ENCODE peak calls at places on chromosome 1, in eight cellular contexts. One of them, this sample, is unnamed. For H3K9me3, the result is how much of the 10 kb centered on the place peaks cover.

GRCh38 chr1:28056129-28056925 is 32.1 kb downstream of the EYA3 start:
- DNase-seq in heart left ventricle: no peak
- DNase-seq in tibial artery: no peak
- DNase-seq in H1: no peak
- DNase-seq in left ventricle myocardium inferior: no peak
- DNase-seq in HCT116: no peak
- DNase-seq in IMR-90: no peak
- DNase-seq in neural progenitor cell: no peak
- DNase-seq in this sample: no peak

GRCh38 chr1:92995420-92996130 is 34.3 kb upstream of the DIPK1A start:
- DNase-seq in heart left ventricle: no peak
- DNase-seq in tibial artery: no peak
- DNase-seq in H1: no peak
- DNase-seq in left ventricle myocardium inferior: no peak
- DNase-seq in HCT116: no peak
- DNase-seq in IMR-90: no peak
- DNase-seq in neural progenitor cell: no peak
- DNase-seq in this sample: no peak

GRCh38 chr1:246631426-246631825 is 65.2 kb downstream of the CNST start:
- DNase-seq in heart left ventricle: no peak
- DNase-seq in tibial artery: no peak
- DNase-seq in H1: no peak
- DNase-seq in left ventricle myocardium inferior: no peak
- DNase-seq in HCT116: no peak
- DNase-seq in IMR-90: peak
- DNase-seq in neural progenitor cell: no peak
- DNase-seq in this sample: no peak

GRCh38 chr1:52414942-52415341 is 10.5 kb downstream of the PRPF38A start:
- DNase-seq in heart left ventricle: no peak
- DNase-seq in tibial artery: no peak
- DNase-seq in H1: no peak
- DNase-seq in left ventricle myocardium inferior: no peak
- DNase-seq in HCT116: no peak
- DNase-seq in IMR-90: no peak
- DNase-seq in neural progenitor cell: no peak
- DNase-seq in this sample: no peak

GRCh38 chr1:192513196-192513595 is 62.4 kb upstream of the RGS1 start:
- DNase-seq in heart left ventricle: no peak
- DNase-seq in tibial artery: no peak
- DNase-seq in H1: no peak
- DNase-seq in left ventricle myocardium inferior: no peak
- DNase-seq in HCT116: no peak
- DNase-seq in IMR-90: no peak
- DNase-seq in neural progenitor cell: no peak
- DNase-seq in this sample: no peak

GRCh38 chr1:178344513-178345077 is 152.2 kb downstream of the CLEC20A start:
- DNase-seq in heart left ventricle: no peak
- DNase-seq in tibial artery: no peak
- DNase-seq in H1: no peak
- DNase-seq in left ventricle myocardium inferior: no peak
- DNase-seq in HCT116: peak
- DNase-seq in IMR-90: peak
- DNase-seq in neural progenitor cell: peak
- DNase-seq in this sample: peak

GRCh38 chr1:17293681-17294415 is 14.1 kb upstream of the PADI4 start:
- DNase-seq in heart left ventricle: no peak
- DNase-seq in tibial artery: no peak
- DNase-seq in H1: no peak
- DNase-seq in left ventricle myocardium inferior: no peak
- DNase-seq in HCT116: no peak
- DNase-seq in IMR-90: no peak
- DNase-seq in neural progenitor cell: no peak
- DNase-seq in this sample: no peak

GRCh38 chr1:18874036-18874435 is 14.6 kb upstream of the TAS1R2 start:
- DNase-seq in heart left ventricle: no peak
- DNase-seq in tibial artery: no peak
- DNase-seq in H1: no peak
- DNase-seq in left ventricle myocardium inferior: no peak
- DNase-seq in HCT116: no peak
- DNase-seq in IMR-90: no peak
- DNase-seq in neural progenitor cell: no peak
- DNase-seq in this sample: no peak

GRCh38 chr1:76090284-76091180 is 16.0 kb downstream of the ST6GALNAC3 start:
- DNase-seq in heart left ventricle: no peak
- DNase-seq in tibial artery: no peak
- DNase-seq in H1: no peak
- DNase-seq in left ventricle myocardium inferior: no peak
- DNase-seq in HCT116: no peak
- DNase-seq in IMR-90: no peak
- DNase-seq in neural progenitor cell: no peak
- DNase-seq in this sample: no peak

GRCh38 chr1:9121891-9122409 is 7.0 kb downstream of the GPR157 start:
- DNase-seq in heart left ventricle: no peak
- DNase-seq in tibial artery: no peak
- DNase-seq in H1: no peak
- DNase-seq in left ventricle myocardium inferior: no peak
- DNase-seq in HCT116: no peak
- DNase-seq in IMR-90: no peak
- DNase-seq in neural progenitor cell: no peak
- DNase-seq in this sample: no peak

GRCh38 chr1:169235568-169235967 is 129.1 kb downstream of the ATP1B1 start:
- DNase-seq in heart left ventricle: no peak
- DNase-seq in tibial artery: no peak
- DNase-seq in H1: no peak
- DNase-seq in left ventricle myocardium inferior: no peak
- DNase-seq in HCT116: no peak
- DNase-seq in IMR-90: no peak
- DNase-seq in neural progenitor cell: no peak
- DNase-seq in this sample: no peak

GRCh38 chr1:207711285-207711684 is 40.6 kb upstream of the CD46 start:
- DNase-seq in heart left ventricle: no peak
- DNase-seq in tibial artery: no peak
- DNase-seq in H1: peak
- DNase-seq in left ventricle myocardium inferior: no peak
- DNase-seq in HCT116: peak
- DNase-seq in IMR-90: peak
- DNase-seq in neural progenitor cell: peak
- DNase-seq in this sample: no peak

GRCh38 chr1:1084028-1084371 is 9.9 kb upstream of the RNF223 start:
- DNase-seq in heart left ventricle: peak
- DNase-seq in tibial artery: no peak
- DNase-seq in H1: no peak
- DNase-seq in left ventricle myocardium inferior: no peak
- DNase-seq in HCT116: no peak
- DNase-seq in IMR-90: no peak
- DNase-seq in neural progenitor cell: no peak
- DNase-seq in this sample: no peak

GRCh38 chr1:16383917-16384316 is 16.9 kb downstream of the SZRD1 start:
- DNase-seq in heart left ventricle: no peak
- DNase-seq in tibial artery: no peak
- DNase-seq in H1: no peak
- DNase-seq in left ventricle myocardium inferior: no peak
- DNase-seq in HCT116: no peak
- DNase-seq in IMR-90: no peak
- DNase-seq in neural progenitor cell: no peak
- DNase-seq in this sample: no peak

GRCh38 chr1:208531003-208531750 is 287.0 kb upstream of the PLXNA2 start:
- DNase-seq in heart left ventricle: no peak
- DNase-seq in tibial artery: no peak
- DNase-seq in H1: no peak
- DNase-seq in left ventricle myocardium inferior: no peak
- DNase-seq in HCT116: no peak
- DNase-seq in IMR-90: no peak
- DNase-seq in neural progenitor cell: no peak
- DNase-seq in this sample: no peak

GRCh38 chr1:201584510-201584991 is 45.6 kb downstream of the NAV1 start:
- DNase-seq in heart left ventricle: peak
- DNase-seq in tibial artery: peak
- DNase-seq in H1: no peak
- DNase-seq in left ventricle myocardium inferior: peak
- DNase-seq in HCT116: no peak
- DNase-seq in IMR-90: peak
- DNase-seq in neural progenitor cell: no peak
- DNase-seq in this sample: no peak

GRCh38 chr1:6009120-6010040 is 17.2 kb upstream of the NPHP4 start:
- DNase-seq in heart left ventricle: no peak
- DNase-seq in tibial artery: no peak
- DNase-seq in H1: no peak
- DNase-seq in left ventricle myocardium inferior: no peak
- DNase-seq in HCT116: no peak
- DNase-seq in IMR-90: no peak
- DNase-seq in neural progenitor cell: no peak
- DNase-seq in this sample: no peak

GRCh38 chr1:108854226-108855019 is 2.5 kb downstream of the AKNAD1 start:
- DNase-seq in heart left ventricle: no peak
- DNase-seq in tibial artery: no peak
- DNase-seq in H1: no peak
- DNase-seq in left ventricle myocardium inferior: no peak
- DNase-seq in HCT116: no peak
- DNase-seq in IMR-90: no peak
- DNase-seq in neural progenitor cell: no peak
- DNase-seq in this sample: no peak

GRCh38 chr1:158003409-158003805 is 10.0 kb downstream of the KIRREL1 start:
- DNase-seq in heart left ventricle: no peak
- DNase-seq in tibial artery: peak
- DNase-seq in H1: no peak
- DNase-seq in left ventricle myocardium inferior: no peak
- DNase-seq in HCT116: no peak
- DNase-seq in IMR-90: peak
- DNase-seq in neural progenitor cell: no peak
- DNase-seq in this sample: no peak

GRCh38 chr1:13228343-13228781 is 2.4 kb upstream of the PRAMEF18 start:
- DNase-seq in heart left ventricle: no peak
- DNase-seq in tibial artery: no peak
- DNase-seq in H1: no peak
- DNase-seq in left ventricle myocardium inferior: no peak
- DNase-seq in HCT116: peak
- DNase-seq in IMR-90: no peak
- DNase-seq in neural progenitor cell: no peak
- DNase-seq in this sample: no peak

GRCh38 chr1:164648211-164649080 is 89.5 kb downstream of the PBX1 start:
- DNase-seq in heart left ventricle: no peak
- DNase-seq in tibial artery: no peak
- DNase-seq in H1: no peak
- DNase-seq in left ventricle myocardium inferior: no peak
- DNase-seq in HCT116: no peak
- DNase-seq in IMR-90: peak
- DNase-seq in neural progenitor cell: no peak
- DNase-seq in this sample: no peak

GRCh38 chr1:9449106-9449627 is 90.1 kb upstream of the SLC25A33 start:
- DNase-seq in heart left ventricle: no peak
- DNase-seq in tibial artery: peak
- DNase-seq in H1: no peak
- DNase-seq in left ventricle myocardium inferior: peak
- DNase-seq in HCT116: no peak
- DNase-seq in IMR-90: peak
- DNase-seq in neural progenitor cell: no peak
- DNase-seq in this sample: no peak

GRCh38 chr1:218772575-218772974 is 401.1 kb upstream of the LYPLAL1 start:
- DNase-seq in heart left ventricle: no peak
- DNase-seq in tibial artery: no peak
- DNase-seq in H1: no peak
- DNase-seq in left ventricle myocardium inferior: no peak
- DNase-seq in HCT116: no peak
- DNase-seq in IMR-90: peak
- DNase-seq in neural progenitor cell: no peak
- DNase-seq in this sample: peak

GRCh38 chr1:52635321-52636089 is 2.5 kb downstream of the SHISAL2A start:
- DNase-seq in heart left ventricle: no peak
- DNase-seq in tibial artery: no peak
- DNase-seq in H1: no peak
- DNase-seq in left ventricle myocardium inferior: no peak
- DNase-seq in HCT116: no peak
- DNase-seq in IMR-90: no peak
- DNase-seq in neural progenitor cell: no peak
- DNase-seq in this sample: no peak

GRCh38 chr1:152539901-152540300 is 25.6 kb downstream of the CRCT1 start:
- DNase-seq in heart left ventricle: no peak
- DNase-seq in tibial artery: no peak
- DNase-seq in H1: no peak
- DNase-seq in left ventricle myocardium inferior: no peak
- DNase-seq in HCT116: no peak
- DNase-seq in IMR-90: no peak
- DNase-seq in neural progenitor cell: no peak
- DNase-seq in this sample: no peak
- H3K9me3 ChIP-seq in heart left ventricle: under half
- H3K9me3 ChIP-seq in tibial artery: under half
- H3K9me3 ChIP-seq in H1: half or more
- H3K9me3 ChIP-seq in left ventricle myocardium inferior: under half
- H3K9me3 ChIP-seq in HCT116: under half
- H3K9me3 ChIP-seq in IMR-90: under half
- H3K9me3 ChIP-seq in neural progenitor cell: under half
- H3K9me3 ChIP-seq in this sample: under half

GRCh38 chr1:32073387-32074229 is 869 bp downstream of the TMEM39B start:
- DNase-seq in heart left ventricle: no peak
- DNase-seq in tibial artery: no peak
- DNase-seq in H1: no peak
- DNase-seq in left ventricle myocardium inferior: no peak
- DNase-seq in HCT116: no peak
- DNase-seq in IMR-90: no peak
- DNase-seq in neural progenitor cell: peak
- DNase-seq in this sample: no peak
- TF ChIP-seq CTCF in heart left ventricle: peak
- TF ChIP-seq CTCF in tibial artery: no peak
- TF ChIP-seq CTCF in H1: no peak
- TF ChIP-seq CTCF in left ventricle myocardium inferior: peak
- TF ChIP-seq CTCF in HCT116: no peak
- TF ChIP-seq CTCF in IMR-90: no peak
- TF ChIP-seq CTCF in neural progenitor cell: no peak
- TF ChIP-seq CTCF in this sample: peak

GRCh38 chr1:106173101-106173500 is 883.4 kb upstream of the PRMT6 start:
- DNase-seq in heart left ventricle: no peak
- DNase-seq in tibial artery: no peak
- DNase-seq in H1: no peak
- DNase-seq in left ventricle myocardium inferior: no peak
- DNase-seq in HCT116: no peak
- DNase-seq in IMR-90: no peak
- DNase-seq in neural progenitor cell: no peak
- DNase-seq in this sample: no peak
- H3K9me3 ChIP-seq in heart left ventricle: under half
- H3K9me3 ChIP-seq in tibial artery: under half
- H3K9me3 ChIP-seq in H1: under half
- H3K9me3 ChIP-seq in left ventricle myocardium inferior: under half
- H3K9me3 ChIP-seq in HCT116: under half
- H3K9me3 ChIP-seq in IMR-90: under half
- H3K9me3 ChIP-seq in neural progenitor cell: under half
- H3K9me3 ChIP-seq in this sample: under half

DNA sequence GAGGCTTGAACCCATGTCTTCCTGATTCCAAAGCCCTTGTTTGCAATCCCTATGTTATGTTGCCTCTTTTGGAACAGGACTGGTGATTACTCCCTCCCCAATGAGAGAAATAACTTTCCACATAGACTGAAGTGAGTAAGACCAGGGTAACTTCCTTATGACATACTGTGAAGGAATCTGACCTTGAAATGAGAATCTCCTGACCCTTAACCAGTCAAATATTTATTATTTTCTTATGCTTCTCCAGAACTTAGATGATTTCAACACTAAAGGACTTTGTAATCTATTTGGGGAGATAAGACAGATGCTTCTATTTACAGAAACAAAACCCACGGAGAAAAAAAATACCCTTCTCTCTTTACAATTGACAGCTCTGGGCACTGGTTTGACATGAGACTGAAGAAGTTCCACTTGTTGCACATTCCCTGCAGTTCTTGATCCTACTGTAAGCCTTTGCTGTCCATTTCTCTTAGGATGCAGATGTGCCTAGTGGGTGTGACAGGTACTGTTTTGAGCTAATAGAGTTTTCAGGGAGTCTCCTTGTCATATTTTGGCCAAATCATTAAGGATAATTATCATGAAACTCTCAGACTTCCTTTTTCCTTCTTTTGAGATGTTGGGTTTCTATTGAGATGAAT is 3.9 kb upstream of the RPTN start:
- DNase-seq in heart left ventricle: no peak
- DNase-seq in tibial artery: no peak
- DNase-seq in H1: no peak
- DNase-seq in left ventricle myocardium inferior: no peak
- DNase-seq in HCT116: peak
- DNase-seq in IMR-90: peak
- DNase-seq in neural progenitor cell: no peak
- DNase-seq in this sample: no peak
- TF ChIP-seq CTCF in heart left ventricle: no peak
- TF ChIP-seq CTCF in tibial artery: no peak
- TF ChIP-seq CTCF in H1: no peak
- TF ChIP-seq CTCF in left ventricle myocardium inferior: no peak
- TF ChIP-seq CTCF in HCT116: peak
- TF ChIP-seq CTCF in IMR-90: no peak
- TF ChIP-seq CTCF in neural progenitor cell: no peak
- TF ChIP-seq CTCF in this sample: no peak